ENCODE peak calls at places on chromosomes 7 and 10, in four cellular contexts. M is hippocampal formation; D is activated CD4-positive, alpha-beta T cell treated with anti-CD3 and anti-CD28 coated beads for 36 hours; B is NT2/D1. W is an unnamed sample.

GRCh38 chr10:116536810-116537209 is 8.9 kb upstream of the PNLIP start:
- DNase-seq in M (no peak), D (no peak), B (no peak), W (no peak)

GRCh38 chr10:78774999-78775711 is 293.6 kb upstream of the ZMIZ1 start:
- DNase-seq in M (no peak), D (no peak), B (no peak), W (no peak)

GRCh38 chr10:115093286-115093775 is at the start of gene ATRNL1:
- DNase-seq in M (peak), D (peak), B (peak), W (no peak)

GRCh38 chr10:80702143-80702542 is 164.4 kb downstream of the SH2D4B start:
- DNase-seq in M (peak), D (no peak), B (no peak), W (no peak)

GRCh38 chr10:12299222-12299973 is 49.9 kb upstream of the CAMK1D start:
- DNase-seq in M (no peak), D (no peak), B (no peak), W (no peak)

GRCh38 chr10:76251773-76252617 is 820.6 kb downstream of the LRMDA start:
- DNase-seq in M (no peak), D (no peak), B (no peak), W (no peak)

GRCh38 chr10:117168135-117168674 is 29.1 kb upstream of the KCNK18 start:
- DNase-seq in M (peak), D (peak), B (no peak), W (peak)

GRCh38 chr10:42866115-42866995 is 83.8 kb downstream of the BMS1 start:
- DNase-seq in M (peak), D (peak), B (peak), W (peak)

GRCh38 chr7:36285276-36285675 is 104.4 kb upstream of the ANLN start:
- DNase-seq in M (no peak), D (no peak), B (no peak), W (no peak)

GRCh38 chr10:85611093-85611740 is 755.4 kb downstream of the GRID1 start:
- DNase-seq in M (no peak), D (no peak), B (no peak), W (no peak)

GRCh38 chr10:46523119-46523880 is 33.2 kb downstream of the GPRIN2 start:
- DNase-seq in M (no peak), D (no peak), B (no peak), W (no peak)

GRCh38 chr7:17626215-17626614 is 314.1 kb downstream of the SNX13 start:
- DNase-seq in M (no peak), D (no peak), B (no peak), W (no peak)

GRCh38 chr10:97081621-97082235 is 104.0 kb downstream of the SLIT1 start:
- DNase-seq in M (no peak), D (peak), B (peak), W (peak)

GRCh38 chr10:17144757-17145156 is 15.1 kb upstream of the CUBN start:
- DNase-seq in M (no peak), D (peak), B (no peak), W (peak)

GRCh38 chr7:134473861-134474291 is 15.0 kb upstream of the AKR1B1 start:
- DNase-seq in M (no peak), D (no peak), B (no peak), W (no peak)

GRCh38 chr7:20543565-20543964 is 71.9 kb upstream of the ABCB5 start:
- DNase-seq in M (no peak), D (no peak), B (no peak), W (no peak)

GRCh38 chr7:56030340-56030739 is 20.9 kb downstream of the PSPH start:
- DNase-seq in M (no peak), D (no peak), B (no peak), W (no peak)

GRCh38 chr7:27690649-27691048 is 28.0 kb upstream of the HIBADH start:
- DNase-seq in M (no peak), D (no peak), B (no peak), W (no peak)

GRCh38 chr7:68787586-68787985 is 810.7 kb upstream of the AUTS2 start:
- DNase-seq in M (no peak), D (no peak), B (peak), W (no peak)

GRCh38 chr10:21315321-21316220 is 209.9 kb downstream of the SKIDA1 start:
- DNase-seq in M (peak), D (no peak), B (no peak), W (no peak)

GRCh38 chr10:80416401-80417098 is 8.2 kb downstream of the PRXL2A start:
- DNase-seq in M (no peak), D (no peak), B (no peak), W (no peak)

GRCh38 chr10:132861884-132862461 is 76.0 kb upstream of the NKX6-2 start:
- DNase-seq in M (no peak), D (no peak), B (no peak), W (no peak)

GRCh38 chr7:71868797-71869196 is 543.3 kb downstream of the CALN1 start:
- DNase-seq in M (no peak), D (peak), B (no peak), W (no peak)

GRCh38 chr10:18666810-18667209 is 7.6 kb downstream of the ARL5B start:
- DNase-seq in M (no peak), D (no peak), B (no peak), W (no peak)